ENCODE peak calls at places on chromosomes 3 and 15, in five cellular contexts. B, U, J, H and I are unnamed samples.
A peak's percentile ranks its signal among the peaks of the same experiment; 100 is the strongest.

GRCh38 chr3:195207731-195208130 is 63.2 kb downstream of the XXYLT1 start:
- DNase-seq in B (peak; percentile 31), U (no peak), J (no peak), H (peak; percentile 52), I (no peak)

GRCh38 chr3:60290093-60290492 is 961.2 kb downstream of the FHIT start:
- DNase-seq in B (no peak), U (no peak), H (no peak), J (no peak), I (no peak)

GRCh38 chr3:167507954-167508353 is 34.1 kb upstream of the SERPINI2 start:
- DNase-seq in J (no peak), H (no peak), B (no peak), U (no peak), I (no peak)

GRCh38 chr15:96115642-96116041 is 214.9 kb upstream of the NR2F2 start:
- DNase-seq in B (peak; percentile 89), J (peak; percentile 87), H (peak; percentile 39), U (no peak), I (peak; percentile 56)

GRCh38 chr15:41828747-41829270 is 917 bp downstream of the JMJD7 start:
- DNase-seq in U (no peak), J (peak; percentile 18), B (peak; percentile 27), H (no peak), I (no peak)

GRCh38 chr3:43327184-43327950 is 41.0 kb downstream of the SNRK start:
- DNase-seq in H (peak; percentile 72), U (no peak), B (peak; percentile 74), J (peak; percentile 76), I (no peak)

GRCh38 chr3:121436641-121437040 is 109.1 kb downstream of the POLQ start:
- DNase-seq in B (no peak), H (no peak), U (no peak), J (no peak), I (no peak)

GRCh38 chr15:69490356-69491050 is 37.9 kb downstream of the RPLP1 start:
- DNase-seq in H (no peak), B (no peak), J (no peak), U (no peak), I (no peak)

GRCh38 chr3:195080125-195080524 is 190.8 kb downstream of the XXYLT1 start:
- DNase-seq in J (no peak), U (no peak), B (no peak), H (no peak), I (no peak)

GRCh38 chr3:12708584-12709192 is 44.8 kb upstream of the RAF1 start:
- DNase-seq in B (peak; percentile 95), H (peak; percentile 70), U (no peak), J (peak; percentile 94), I (no peak)

GRCh38 chr3:37287776-37288175 is 113.4 kb upstream of the LRRFIP2 start:
- DNase-seq in J (peak; percentile 25), B (peak; percentile 40), H (peak; percentile 40), U (no peak), I (no peak)

GRCh38 chr3:47280519-47280918 is 2.1 kb downstream of the KIF9 start:
- DNase-seq in H (no peak), U (no peak), B (no peak), J (no peak), I (no peak)

GRCh38 chr3:160400631-160401150 is 1.2 kb downstream of the SMC4 start:
- DNase-seq in B (no peak), H (peak; percentile 20), U (no peak), J (no peak), I (no peak)

GRCh38 chr3:196969001-196969659 is 497 bp upstream of the PIGZ start:
- DNase-seq in B (peak; percentile 6), J (no peak), H (no peak), U (no peak), I (no peak)

GRCh38 chr15:77025066-77025435 is 30.1 kb downstream of the PSTPIP1 start:
- DNase-seq in U (no peak), H (no peak), J (no peak), B (no peak), I (no peak)

GRCh38 chr3:23863060-23863459 is 53.7 kb downstream of the NKIRAS1 start:
- DNase-seq in B (peak; percentile 40), J (peak; percentile 32), H (no peak), U (no peak), I (no peak)

GRCh38 chr3:126341755-126342150 is 15.5 kb downstream of the KLF15 start:
- DNase-seq in B (no peak), J (no peak), U (no peak), H (no peak), I (no peak)

GRCh38 chr3:102536479-102536878 is 101.7 kb downstream of the ZPLD1 start:
- DNase-seq in U (no peak), B (peak; percentile 22), H (peak; percentile 63), J (peak; percentile 15), I (no peak)

GRCh38 chr3:47601310-47601709 is 22.6 kb upstream of the CSPG5 start:
- DNase-seq in B (no peak), U (no peak), J (no peak), H (no peak), I (no peak)

GRCh38 chr3:189515916-189516531 is 115.2 kb upstream of the TP63 start:
- DNase-seq in B (peak; percentile 43), H (no peak), U (no peak), J (peak; percentile 36), I (peak; percentile 10)

GRCh38 chr3:7875858-7876442 is 625.7 kb upstream of the LMCD1 start:
- DNase-seq in B (peak; percentile 95), H (peak; percentile 66), J (peak; percentile 95), U (no peak), I (no peak)

GRCh38 chr15:66288796-66289195 is 4.6 kb upstream of the DIS3L start:
- DNase-seq in J (no peak), H (no peak), B (no peak), U (no peak), I (no peak)

GRCh38 chr3:168844502-168845482 is 749.1 kb upstream of the GOLIM4 start:
- DNase-seq in B (no peak), U (no peak), J (no peak), H (no peak), I (no peak)

GRCh38 chr3:61912158-61912557 is 350.8 kb downstream of the PTPRG start:
- DNase-seq in U (no peak), J (no peak), B (no peak), H (no peak), I (no peak)

GRCh38 chr3:191361456-191361855 is 31.1 kb upstream of the UTS2B start:
- DNase-seq in B (no peak), H (no peak), J (no peak), U (no peak), I (no peak)

GRCh38 chr15:57915827-57916531 is 149.5 kb downstream of the ALDH1A2 start:
- DNase-seq in B (no peak), J (no peak), U (no peak), H (no peak), I (no peak)

GRCh38 chr3:181253796-181254195 is 264.3 kb upstream of the DNAJC19 start:
- DNase-seq in H (no peak), B (no peak), J (no peak), U (no peak), I (no peak)

GRCh38 chr3:115494826-115495225 is 128.5 kb upstream of the GAP43 start:
- DNase-seq in J (no peak), U (no peak), H (no peak), B (no peak), I (no peak)

GRCh38 chr3:46668116-46668515 is 25.4 kb downstream of the ALS2CL start:
- DNase-seq in J (no peak), B (no peak), U (no peak), H (no peak), I (no peak)

GRCh38 chr15:63605816-63606215 is 8.6 kb downstream of the FBXL22 start:
- DNase-seq in B (no peak), J (no peak), U (no peak), H (no peak), I (no peak)

GRCh38 chr3:58728723-58729122 is 62.1 kb upstream of the FAM3D start:
- DNase-seq in B (no peak), H (no peak), J (no peak), U (no peak), I (no peak)

GRCh38 chr3:10702961-10703740 is 112.9 kb upstream of the SLC6A11 start:
- DNase-seq in U (no peak), B (no peak), H (no peak), J (no peak), I (no peak)

GRCh38 chr15:71437919-71438318 is 322.6 kb downstream of the THSD4 start:
- DNase-seq in H (no peak), B (peak; percentile 43), U (no peak), J (no peak), I (no peak)

DNA sequence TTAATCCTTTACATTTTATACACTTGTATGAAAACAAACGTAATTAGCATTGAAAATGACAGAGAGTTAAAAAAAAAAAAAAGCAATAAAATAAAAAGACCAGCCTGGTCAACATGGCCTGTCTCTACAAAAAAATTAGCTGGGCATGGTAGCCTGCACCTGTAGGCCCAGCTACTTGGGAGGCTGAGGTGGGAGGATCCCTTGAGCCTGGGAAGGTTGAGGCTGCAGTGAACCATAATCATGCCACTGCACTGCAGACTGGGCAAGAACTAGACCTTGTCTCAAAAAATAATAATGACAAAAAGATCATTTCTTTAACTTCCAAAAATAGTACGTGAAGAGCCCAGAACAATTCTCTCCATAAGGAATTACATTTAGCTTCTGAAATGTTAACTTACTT is 1.9 kb downstream of the SSR3 start:
- DNase-seq in J (no peak), H (no peak), U (no peak), B (no peak), I (no peak)
- H3K4me3 ChIP-seq in J (peak overlapping the region; percentile 95), H (peak overlapping the region; percentile 81), U (no peak overlapping the region), B (peak overlapping the region; percentile 83), I (peak overlapping the region; percentile 71)

GRCh38 chr3:1091276-1091675 is 1.5 kb upstream of the CNTN6 start:
- DNase-seq in H (no peak), B (peak; percentile 49), U (no peak), J (peak; percentile 20), I (no peak)

GRCh38 chr3:1092061-1092460 is 763 bp upstream of the CNTN6 start:
- DNase-seq in B (peak; percentile 47), J (peak; percentile 33), U (no peak), H (no peak), I (no peak)

GRCh38 chr3:1082024-1082633 is 10.7 kb upstream of the CNTN6 start:
- DNase-seq in H (peak; percentile 58), J (peak; percentile 37), B (peak; percentile 52), U (no peak), I (no peak)

GRCh38 chr3:1088503-1088902 is 4.3 kb upstream of the CNTN6 start:
- DNase-seq in U (no peak), J (no peak), H (no peak), B (no peak), I (no peak)

GRCh38 chr3:1087066-1087555 is 5.7 kb upstream of the CNTN6 start:
- DNase-seq in J (peak; percentile 95), B (peak; percentile 97), U (no peak), H (peak; percentile 86), I (peak; percentile 77)
- TF ChIP-seq CTCF in J (peak; percentile 30), B (peak; percentile 11), U (no peak), H (peak; percentile 18), I (peak; percentile 2)

GRCh38 chr3:64783200-64783599 is 95.4 kb upstream of the ADAMTS9 start:
- DNase-seq in J (no peak), U (no peak), H (no peak), B (no peak), I (no peak)
- H3K4me3 ChIP-seq in J (no peak overlapping the region), U (no peak overlapping the region), H (no peak overlapping the region), B (no peak overlapping the region), I (no peak overlapping the region)

GRCh38 chr15:88141490-88141889 is 115.0 kb downstream of the NTRK3 start:
- DNase-seq in U (no peak), J (no peak), H (no peak), B (no peak), I (no peak)
- TF ChIP-seq CTCF in U (no peak), J (no peak), H (no peak), B (no peak), I (no peak)

GRCh38 chr15:45641374-45641778 is 6.5 kb downstream of the SQOR start:
- DNase-seq in H (peak; percentile 92), U (no peak), B (peak; percentile 72), J (peak; percentile 66), I (peak; percentile 89)
- H3K4me3 ChIP-seq in H (no peak overlapping the region), U (no peak overlapping the region), B (no peak overlapping the region), J (no peak overlapping the region), I (no peak overlapping the region)